ENCODE peak calls at places on chromosome 17, in six cellular contexts. W, P, I, K, S and L are unnamed samples.

GRCh38 chr17:3773511-3773910 is 27.5 kb downstream of the ITGAE start:
- DNase-seq in K (no peak), W (no peak), I (peak; percentile 74), S (no peak), P (no peak), L (no peak)

GRCh38 chr17:64024215-64024654 is 3.8 kb upstream of the ICAM2 start:
- DNase-seq in K (no peak), P (no peak), W (no peak), I (no peak), S (no peak), L (peak; percentile 32)

GRCh38 chr17:82302498-82302963 is 14.9 kb downstream of the CD7 start:
- DNase-seq in K (no peak), I (no peak), S (no peak), W (no peak), P (no peak), L (no peak)

GRCh38 chr17:80899402-80900268 is 92.0 kb upstream of the CHMP6 start:
- DNase-seq in I (peak; percentile 16), P (peak; percentile 35), S (peak; percentile 70), W (peak; percentile 29), K (peak; percentile 28), L (no peak)

GRCh38 chr17:81902023-81902652 is at the start of gene NPB:
- DNase-seq in S (no peak), K (no peak), P (no peak), I (no peak), W (peak; percentile 49), L (no peak)

GRCh38 chr17:70144260-70144846 is 25.0 kb upstream of the KCNJ2 start:
- DNase-seq in W (no peak), S (peak; percentile 15), P (no peak), I (peak; percentile 54), K (no peak), L (no peak)

GRCh38 chr17:29151567-29151966 is 28.6 kb downstream of the MYO18A start:
- DNase-seq in P (no peak), S (peak; percentile 62), I (peak; percentile 73), K (no peak), W (no peak), L (no peak)

GRCh38 chr17:35630530-35631148 is 43.5 kb downstream of the AP2B1 start:
- DNase-seq in S (no peak), I (peak; percentile 80), P (no peak), K (no peak), W (no peak), L (no peak)

GRCh38 chr17:74875155-74875969 is 2.6 kb upstream of the FDXR start:
- DNase-seq in S (no peak), I (no peak), P (peak; percentile 48), W (no peak), K (no peak), L (no peak)

GRCh38 chr17:1779571-1780074 is 17.8 kb downstream of the SERPINF1 start:
- DNase-seq in K (peak; percentile 73), S (no peak), I (peak; percentile 95), W (peak; percentile 61), P (peak; percentile 39), L (peak; percentile 80)

GRCh38 chr17:43453331-43453812 is 30.4 kb upstream of the DHX8 start:
- DNase-seq in P (no peak), K (peak; percentile 86), W (no peak), I (no peak), S (no peak), L (no peak)

GRCh38 chr17:43720311-43721060 is 38.1 kb downstream of the SOST start:
- DNase-seq in K (peak; percentile 84), S (peak; percentile 83), P (peak; percentile 73), W (peak; percentile 78), I (peak; percentile 43), L (peak; percentile 58)

GRCh38 chr17:27921077-27921476 is 27.9 kb upstream of the LYRM9 start:
- DNase-seq in P (no peak), K (no peak), W (no peak), S (no peak), I (no peak), L (peak; percentile 68)

GRCh38 chr17:27919120-27919519 is 26.0 kb upstream of the LYRM9 start:
- DNase-seq in W (no peak), S (no peak), K (no peak), P (peak; percentile 34), I (no peak), L (peak; percentile 46)

GRCh38 chr17:27921599-27921998 is 28.4 kb upstream of the LYRM9 start:
- DNase-seq in K (no peak), I (no peak), W (no peak), S (no peak), P (no peak), L (no peak)

GRCh38 chr17:27918498-27918897 is 25.3 kb upstream of the LYRM9 start:
- DNase-seq in S (no peak), W (no peak), P (no peak), K (no peak), I (no peak), L (no peak)

DNA sequence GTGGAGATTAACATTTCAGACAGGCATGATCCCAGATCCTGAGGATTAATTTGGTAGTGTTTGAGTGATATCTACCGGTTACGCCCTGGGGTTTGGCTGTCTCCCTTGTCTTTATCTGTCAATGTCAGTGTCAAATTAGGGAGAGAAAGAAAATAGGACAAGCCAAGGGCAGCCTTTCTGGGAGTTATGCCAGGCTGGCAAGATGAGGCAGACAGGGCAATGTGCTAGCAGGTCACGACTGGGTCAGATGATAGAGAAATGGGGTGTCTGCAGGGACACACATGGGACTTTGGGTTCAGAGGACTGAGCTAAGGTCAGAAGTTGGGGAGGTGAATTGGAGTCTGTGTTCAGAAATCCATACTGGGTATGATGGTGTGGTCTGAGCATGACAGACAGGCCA is 27.4 kb upstream of the LYRM9 start:
- DNase-seq in P (no peak), I (no peak), S (no peak), W (no peak), K (no peak), L (no peak)
- TF ChIP-seq POLR2A in P (no peak), I (no peak), S (no peak), W (no peak), K (no peak), L (no peak)

GRCh38 chr17:77375917-77376651 is 235.3 kb downstream of the SEC14L1 start:
- DNase-seq in K (peak; percentile 55), S (no peak), P (peak; percentile 44), W (peak; percentile 45), I (peak; percentile 92), L (no peak)

GRCh38 chr17:77374170-77374936 is 233.6 kb downstream of the SEC14L1 start:
- DNase-seq in W (peak; percentile 87), S (no peak), P (peak; percentile 79), K (peak; percentile 78), I (peak; percentile 86), L (peak; percentile 97)

GRCh38 chr17:77375526-77375916 is 234.8 kb downstream of the SEC14L1 start:
- DNase-seq in S (no peak), P (peak; percentile 40), I (no peak), W (no peak), K (no peak), L (no peak)

GRCh38 chr17:77373298-77374169 is 232.8 kb downstream of the SEC14L1 start:
- DNase-seq in S (no peak), K (peak; percentile 37), P (peak; percentile 21), I (no peak), W (peak; percentile 44), L (peak; percentile 93)

DNA sequence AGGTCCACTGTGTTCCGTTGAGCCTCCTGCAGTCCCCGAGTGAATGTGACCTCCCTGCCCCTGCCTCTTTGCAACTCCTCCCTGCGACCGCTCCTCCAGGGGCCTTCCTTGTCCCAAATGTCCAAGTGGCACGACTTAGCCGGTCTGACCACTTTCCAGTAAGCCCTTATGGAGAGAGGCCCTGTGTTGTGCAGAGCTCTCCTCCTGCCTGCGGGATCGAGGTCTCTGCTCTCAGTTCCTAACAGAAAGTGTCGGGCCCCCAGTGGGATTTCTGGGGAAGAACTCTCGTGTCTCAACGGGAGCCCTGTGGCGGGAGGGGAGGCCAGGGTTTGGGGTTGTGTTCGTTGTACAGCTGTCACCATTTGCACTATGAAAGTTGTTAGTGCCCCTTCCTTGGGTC is 234.3 kb downstream of the SEC14L1 start:
- DNase-seq in W (peak; percentile 60), K (no peak), P (no peak), I (no peak), S (no peak), L (no peak)
- H3K4me3 ChIP-seq in W (peak overlapping the region; percentile 87), K (peak overlapping the region; percentile 68), P (no peak overlapping the region), I (peak overlapping the region; percentile 78), S (no peak overlapping the region), L (no peak overlapping the region)

GRCh38 chr17:39580082-39580468 is 27.6 kb downstream of the NEUROD2 start:
- DNase-seq in I (no peak), W (no peak), S (no peak), K (no peak), P (no peak), L (no peak)

GRCh38 chr17:39579318-39580081 is 28.2 kb downstream of the NEUROD2 start:
- DNase-seq in S (no peak), W (no peak), P (no peak), K (no peak), I (no peak), L (no peak)

GRCh38 chr17:39578272-39578671 is 29.4 kb downstream of the NEUROD2 start:
- DNase-seq in W (no peak), S (no peak), P (no peak), I (no peak), K (no peak), L (no peak)

GRCh38 chr17:39573447-39574298 is 34.0 kb downstream of the NEUROD2 start:
- DNase-seq in P (peak; percentile 68), K (peak; percentile 69), S (peak; percentile 95), W (peak; percentile 67), I (peak; percentile 58), L (peak; percentile 94)

DNA sequence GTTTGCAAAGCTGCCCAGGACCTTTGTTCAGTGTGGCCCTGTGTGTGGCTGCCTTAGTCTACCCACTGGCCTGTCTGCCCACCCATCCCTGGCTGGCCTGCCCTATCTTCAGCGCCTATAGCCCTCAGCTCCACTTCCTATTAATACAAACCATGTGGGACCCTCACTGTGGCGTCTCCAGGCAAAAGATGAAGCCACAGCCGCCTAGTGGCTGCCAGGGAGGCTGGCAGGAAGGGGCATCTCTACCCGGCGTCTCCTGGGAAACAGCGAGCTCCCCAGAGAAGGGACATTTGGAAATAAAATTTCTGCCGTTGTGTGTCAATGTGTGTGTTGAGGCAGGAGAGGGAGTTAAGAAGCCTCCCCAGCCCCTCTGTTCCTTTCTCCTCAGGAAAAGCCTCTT is 31.5 kb downstream of the NEUROD2 start:
- DNase-seq in S (peak; percentile 80), P (no peak), W (no peak), I (no peak), K (no peak), L (no peak)
- TF ChIP-seq CTCF in S (peak; percentile 45), P (peak; percentile 8), W (no peak), I (peak; percentile 44), K (peak; percentile 16), L (no peak)

DNA sequence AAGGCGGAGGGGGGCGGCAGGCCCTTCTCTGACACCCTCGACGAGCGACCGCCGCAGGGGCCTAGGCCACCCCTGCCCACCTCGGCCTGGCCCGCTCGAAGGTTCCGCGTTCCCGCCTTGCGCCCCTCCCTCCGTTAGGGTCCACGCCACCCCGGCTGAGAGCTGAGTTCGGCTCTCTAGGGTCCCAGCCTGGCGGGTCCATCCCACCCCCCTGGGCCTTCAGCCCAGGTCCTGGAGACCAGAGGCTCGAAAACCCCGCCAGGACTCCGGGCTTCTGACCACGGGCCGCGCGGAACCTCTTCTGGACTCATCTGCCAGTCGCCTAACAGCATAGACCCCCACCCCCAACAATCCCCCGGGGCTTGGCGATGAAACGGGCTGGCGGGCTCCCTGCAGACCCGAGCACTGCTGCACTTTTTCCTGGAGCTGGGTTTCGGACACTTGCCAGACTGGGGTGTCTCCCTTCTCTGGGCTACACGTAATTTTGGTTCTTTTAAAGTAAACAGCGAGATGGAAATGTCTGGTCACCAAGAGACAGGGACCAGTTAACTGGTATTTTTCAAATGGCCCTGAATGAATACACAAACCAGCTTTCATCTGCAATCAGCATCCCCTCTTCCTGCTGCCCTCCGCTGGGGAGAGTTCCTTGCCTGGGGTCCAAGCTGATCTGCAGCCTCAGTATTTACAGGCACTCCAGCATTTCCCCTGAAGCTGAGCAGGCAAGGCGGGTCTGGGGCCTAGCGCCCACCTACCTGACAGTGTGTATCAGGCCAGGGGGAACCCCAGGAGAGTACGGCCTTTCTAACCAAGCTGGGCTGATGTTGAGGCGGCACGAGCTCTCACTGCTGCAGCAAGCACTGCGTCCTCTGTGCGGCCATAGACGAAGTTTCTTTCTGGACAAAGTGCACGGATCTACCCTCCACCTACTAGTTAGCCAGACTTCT is 597 bp upstream of the TRIM65 start:
- DNase-seq in I (no peak), S (no peak), P (no peak), K (peak; percentile 34), W (no peak), L (no peak)
- TF ChIP-seq POLR2A in I (no peak), S (no peak), P (no peak), K (no peak), W (no peak), L (no peak)